ENCODE peak calls at places on chromosomes 2 and 18, in four cellular contexts. M is WTC11, Q is HepG2, V is K562. B is an unnamed sample.

GRCh38 chr2:17309186-17309585 is 209.1 kb downstream of the RAD51AP2 start:
- DNase-seq in M (no peak), Q (no peak), V (no peak), B (no peak)

GRCh38 chr2:223100061-223100511 is 48.1 kb downstream of the KCNE4 start:
- DNase-seq in M (no peak), Q (no peak), V (no peak), B (no peak)

GRCh38 chr2:47899915-47900314 is 6.4 kb downstream of the FBXO11 start:
- DNase-seq in M (no peak), Q (no peak), V (no peak), B (no peak)

GRCh38 chr2:184215745-184216144 is 382.6 kb upstream of the ZNF804A start:
- DNase-seq in M (no peak), Q (no peak), V (no peak), B (no peak)

GRCh38 chr18:34787931-34788532 is 77.9 kb downstream of the DTNA start:
- DNase-seq in M (no peak), Q (peak; percentile 60), V (peak; percentile 60), B (peak; percentile 74)

GRCh38 chr2:238564286-238564920 is 137.7 kb downstream of the ASB1 start:
- DNase-seq in M (no peak), Q (no peak), V (no peak), B (no peak)

GRCh38 chr18:13616041-13616440 is 110.3 kb downstream of the FAM210A start:
- DNase-seq in M (no peak), Q (no peak), V (no peak), B (no peak)

GRCh38 chr2:119929537-119929936 is 83.3 kb upstream of the EPB41L5 start:
- DNase-seq in M (no peak), Q (no peak), V (no peak), B (no peak)

GRCh38 chr2:128327180-128327964 is 8.7 kb upstream of the HS6ST1 start:
- DNase-seq in M (no peak), Q (no peak), V (no peak), B (no peak)

GRCh38 chr2:129490666-129491065 is 488.8 kb upstream of the RAB6C start:
- DNase-seq in M (no peak), Q (no peak), V (no peak), B (no peak)

GRCh38 chr2:168819829-168820489 is 17.5 kb downstream of the NOSTRIN start:
- DNase-seq in M (no peak), Q (no peak), V (no peak), B (no peak)

GRCh38 chr18:33010149-33010548 is 237.3 kb upstream of the KLHL14 start:
- DNase-seq in M (no peak), Q (peak; percentile 15), V (no peak), B (no peak)

GRCh38 chr2:27075219-27075871 is 3.1 kb upstream of the EMILIN1 start:
- DNase-seq in M (no peak), Q (no peak), V (no peak), B (no peak)

GRCh38 chr2:5330961-5331360 is 361.2 kb upstream of the SOX11 start:
- DNase-seq in M (no peak), Q (no peak), V (no peak), B (no peak)
- TF ChIP-seq ELF4 in M (no peak), Q (no peak), V (no peak), B (no peak)

DNA sequence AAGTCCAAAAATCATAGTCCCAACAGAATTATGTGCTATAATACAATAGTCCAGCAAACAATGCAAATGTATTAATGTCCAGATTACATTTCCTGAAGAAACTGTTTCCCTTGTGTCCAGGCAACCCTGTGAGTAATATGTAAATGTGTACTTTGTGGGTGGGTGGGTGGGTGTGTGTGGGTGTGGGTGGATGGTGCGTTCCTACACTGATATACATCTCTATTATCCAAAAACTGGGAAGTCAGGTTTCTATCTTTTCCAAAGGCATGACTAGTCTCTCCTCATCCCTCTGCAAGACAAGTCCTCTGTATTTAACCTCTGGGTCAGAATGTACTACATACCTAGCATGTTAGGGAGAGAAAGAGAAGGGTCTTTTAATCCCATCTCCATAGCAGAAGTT is 71.6 kb downstream of the LNPK start:
- DNase-seq in M (no peak), Q (no peak), V (no peak), B (no peak)
- TF ChIP-seq ELF4 in M (no peak), Q (no peak), V (no peak), B (no peak)

GRCh38 chr2:85409719-85410583 is at the start of gene CAPG:
- DNase-seq in M (peak; percentile 47), Q (no peak), V (peak; percentile 78), B (no peak)
- TF ChIP-seq ELF4 in M (no peak), Q (no peak), V (peak; percentile 22), B (no peak)

GRCh38 chr2:9984217-9984739 is 32.8 kb downstream of the GRHL1 start:
- DNase-seq in M (no peak), Q (peak; percentile 38), V (peak; percentile 61), B (peak; percentile 74)
- TF ChIP-seq ELF4 in M (no peak), Q (no peak), V (no peak), B (no peak)

B was measured in HEK293T.